ENCODE peak calls at places on chromosome 14, in ten cellular contexts. J, T, S, Q, P, H, I, L, N and K are unnamed samples.

GRCh38 chr14:55332654-55333570 is 61.7 kb downstream of the FBXO34 start:
- DNase-seq in T (no peak), S (no peak), J (peak), N (no peak), L (no peak), P (no peak), H (no peak), I (no peak), Q (no peak), K (no peak)

GRCh38 chr14:24260026-24260779 is 2.8 kb downstream of the TGM1 start:
- DNase-seq in S (no peak), H (no peak), N (no peak), I (no peak), P (no peak), Q (no peak), L (peak), J (no peak), T (no peak), K (no peak)

GRCh38 chr14:104130974-104131651 is 7.3 kb upstream of the KIF26A start:
- DNase-seq in N (no peak), Q (peak), I (peak), P (peak), H (peak), J (no peak), S (peak), L (peak), T (no peak), K (no peak)

GRCh38 chr14:51604078-51604477 is 47.6 kb upstream of the FRMD6 start:
- DNase-seq in T (no peak), Q (no peak), I (no peak), S (no peak), L (no peak), J (no peak), N (no peak), P (no peak), H (no peak), K (no peak)

GRCh38 chr14:98634043-98634820 is 637.8 kb downstream of the BCL11B start:
- DNase-seq in S (no peak), T (no peak), I (no peak), J (no peak), P (no peak), Q (no peak), N (no peak), L (no peak), H (no peak), K (no peak)

GRCh38 chr14:37585971-37586759 is 8.9 kb downstream of the FOXA1 start:
- DNase-seq in P (no peak), S (no peak), L (no peak), I (no peak), H (no peak), T (no peak), Q (no peak), J (no peak), N (no peak), K (no peak)

GRCh38 chr14:35366048-35366428 is 38.5 kb downstream of the NFKBIA start:
- DNase-seq in T (no peak), I (no peak), L (peak), P (no peak), H (peak), J (no peak), Q (no peak), N (no peak), S (no peak), K (no peak)

GRCh38 chr14:87250992-87251391 is 742.0 kb downstream of the GALC start:
- DNase-seq in T (no peak), L (no peak), Q (no peak), P (no peak), I (no peak), H (no peak), S (no peak), J (no peak), N (no peak), K (no peak)

GRCh38 chr14:104820669-104821228 is 19.8 kb downstream of the ZBTB42 start:
- DNase-seq in S (peak), I (peak), Q (no peak), T (no peak), J (no peak), H (peak), N (no peak), P (peak), L (peak), K (no peak)

GRCh38 chr14:105853089-105853906 is 326.9 kb downstream of the TMEM121 start:
- DNase-seq in I (no peak), J (no peak), H (no peak), P (no peak), L (peak), T (no peak), Q (no peak), S (peak), N (peak), K (no peak)

GRCh38 chr14:91830777-91831176 is 36.6 kb downstream of the TC2N start:
- DNase-seq in P (peak), Q (no peak), S (no peak), I (no peak), J (no peak), H (no peak), N (peak), L (no peak), T (no peak), K (no peak)

GRCh38 chr14:55764784-55765183 is 184.8 kb downstream of the KTN1 start:
- DNase-seq in H (no peak), I (no peak), N (no peak), Q (no peak), J (no peak), S (no peak), L (no peak), P (no peak), T (no peak), K (no peak)

GRCh38 chr14:102923201-102923919 is 897 bp downstream of the AMN start:
- DNase-seq in P (no peak), N (no peak), H (no peak), L (peak), Q (no peak), J (no peak), T (no peak), I (no peak), S (no peak), K (no peak)

GRCh38 chr14:45698462-45699134 is 445.6 kb upstream of the MIS18BP1 start:
- DNase-seq in T (no peak), I (peak), Q (no peak), L (no peak), N (no peak), P (peak), S (no peak), H (no peak), J (no peak), K (no peak)

GRCh38 chr14:89503458-89503996 is 86.5 kb upstream of the FOXN3 start:
- DNase-seq in P (no peak), Q (no peak), S (no peak), J (no peak), L (no peak), H (no peak), I (no peak), T (no peak), N (no peak), K (no peak)

GRCh38 chr14:24241829-24242443 is 487 bp downstream of the TINF2 start:
- DNase-seq in S (peak), P (peak), H (no peak), L (peak), N (no peak), T (peak), I (peak), J (peak), Q (peak), K (peak)

GRCh38 chr14:33414041-33414440 is 475.4 kb downstream of the NPAS3 start:
- DNase-seq in J (no peak), T (no peak), P (no peak), H (no peak), S (no peak), I (no peak), L (no peak), Q (no peak), N (peak), K (no peak)

GRCh38 chr14:63840981-63841380 is 11.8 kb upstream of the SYNE2 start:
- DNase-seq in I (peak), J (peak), P (no peak), N (no peak), H (no peak), S (no peak), Q (peak), L (no peak), T (no peak), K (no peak)

GRCh38 chr14:62706217-62706616 is 339.0 kb downstream of the KCNH5 start:
- DNase-seq in I (no peak), S (no peak), J (no peak), P (no peak), L (no peak), Q (no peak), H (no peak), N (no peak), T (no peak), K (no peak)

GRCh38 chr14:74506408-74506807 is 12.8 kb downstream of the ISCA2 start:
- DNase-seq in N (no peak), I (no peak), H (no peak), P (no peak), Q (no peak), S (peak), T (no peak), J (no peak), L (no peak), K (no peak)

GRCh38 chr14:74507085-74507484 is 13.5 kb downstream of the ISCA2 start:
- DNase-seq in S (no peak), Q (no peak), N (no peak), P (no peak), I (no peak), T (no peak), H (no peak), J (no peak), L (no peak), K (no peak)

GRCh38 chr14:74504874-74505617 is 11.5 kb downstream of the ISCA2 start:
- DNase-seq in J (no peak), I (peak), H (no peak), L (no peak), Q (no peak), N (no peak), S (no peak), P (no peak), T (no peak), K (no peak)

GRCh38 chr14:74504412-74504811 is 10.8 kb downstream of the ISCA2 start:
- DNase-seq in T (no peak), P (no peak), H (no peak), L (no peak), S (no peak), N (no peak), J (no peak), I (no peak), Q (no peak), K (no peak)

GRCh38 chr14:74505831-74506230 is 12.3 kb downstream of the ISCA2 start:
- DNase-seq in Q (no peak), S (peak), H (no peak), T (no peak), N (no peak), J (no peak), L (no peak), P (no peak), I (no peak), K (no peak)
- H3K27ac ChIP-seq in Q (no peak), S (no peak), H (no peak), T (no peak), N (no peak), J (no peak), L (no peak), P (no peak), I (peak), K (peak)

GRCh38 chr14:31987691-31988090 is 89.4 kb upstream of the ARHGAP5 start:
- DNase-seq in H (no peak), N (no peak), T (no peak), I (no peak), J (no peak), P (no peak), L (no peak), S (no peak), Q (no peak), K (no peak)
- H3K27ac ChIP-seq in H (no peak), N (no peak), T (no peak), I (no peak), J (no peak), P (no peak), L (no peak), S (no peak), Q (no peak), K (no peak)

GRCh38 chr14:70888151-70888499 is 19.1 kb upstream of the PCNX1 start:
- DNase-seq in Q (no peak), T (no peak), N (no peak), I (no peak), L (no peak), J (no peak), P (no peak), H (no peak), S (no peak), K (no peak)
- H3K27ac ChIP-seq in Q (no peak), T (no peak), N (peak), I (no peak), L (no peak), J (peak), P (peak), H (no peak), S (no peak), K (peak)

GRCh38 chr14:101030586-101030985 is 127.1 kb upstream of the RTL1 start:
- DNase-seq in N (no peak), T (no peak), S (no peak), L (peak), H (no peak), P (no peak), Q (no peak), J (no peak), I (no peak), K (no peak)
- H3K27ac ChIP-seq in N (no peak), T (no peak), S (no peak), L (no peak), H (no peak), P (no peak), Q (no peak), J (no peak), I (no peak), K (no peak)

GRCh38 chr14:76719664-76720063 is 41.6 kb upstream of the VASH1 start:
- DNase-seq in J (no peak), N (no peak), Q (peak), P (no peak), T (no peak), H (no peak), I (no peak), L (no peak), S (no peak), K (no peak)
- H3K27ac ChIP-seq in J (no peak), N (no peak), Q (peak), P (no peak), T (no peak), H (peak), I (no peak), L (peak), S (no peak), K (no peak)

GRCh38 chr14:95696741-95697140 is 10.5 kb downstream of the TCL1B start:
- DNase-seq in N (no peak), J (no peak), P (no peak), I (no peak), L (no peak), S (no peak), Q (no peak), H (no peak), T (no peak), K (no peak)

GRCh38 chr14:95697764-95698163 is 11.5 kb downstream of the TCL1B start:
- DNase-seq in P (no peak), S (no peak), L (no peak), H (no peak), Q (no peak), J (no peak), I (no peak), N (peak), T (no peak), K (no peak)

GRCh38 chr14:95692109-95692508 is 5.9 kb downstream of the TCL1B start:
- DNase-seq in T (no peak), H (no peak), Q (no peak), L (no peak), J (no peak), P (no peak), S (no peak), I (no peak), N (no peak), K (no peak)

GRCh38 chr14:95695913-95696312 is 9.7 kb downstream of the TCL1B start:
- DNase-seq in S (no peak), I (no peak), J (no peak), Q (no peak), P (no peak), H (no peak), N (no peak), L (no peak), T (no peak), K (no peak)

GRCh38 chr14:95695051-95695450 is 8.8 kb downstream of the TCL1B start:
- DNase-seq in T (no peak), I (no peak), S (no peak), N (no peak), P (no peak), L (no peak), J (no peak), H (no peak), Q (no peak), K (no peak)
- H3K27ac ChIP-seq in T (no peak), I (no peak), S (no peak), N (no peak), P (no peak), L (no peak), J (no peak), H (no peak), Q (no peak), K (no peak)

GRCh38 chr14:92898732-92899131 is 24.2 kb upstream of the CHGA start:
- DNase-seq in P (no peak), T (no peak), H (no peak), L (no peak), N (no peak), S (no peak), J (no peak), Q (no peak), I (no peak), K (no peak)

GRCh38 chr14:92890830-92891598 is 31.9 kb upstream of the CHGA start:
- DNase-seq in L (no peak), I (no peak), H (no peak), Q (no peak), S (no peak), P (no peak), N (no peak), T (no peak), J (no peak), K (no peak)

GRCh38 chr14:92892589-92892988 is 30.4 kb upstream of the CHGA start:
- DNase-seq in I (no peak), P (no peak), H (no peak), Q (no peak), L (no peak), N (no peak), J (no peak), T (no peak), S (no peak), K (no peak)

GRCh38 chr14:92897922-92898599 is 24.9 kb upstream of the CHGA start:
- DNase-seq in T (no peak), J (no peak), N (no peak), P (no peak), Q (no peak), H (no peak), L (no peak), S (no peak), I (no peak), K (no peak)

GRCh38 chr14:92895352-92895878 is 27.5 kb upstream of the CHGA start:
- DNase-seq in N (peak), I (no peak), Q (no peak), L (no peak), J (no peak), P (no peak), T (no peak), H (no peak), S (no peak), K (no peak)
- H3K27ac ChIP-seq in N (no peak), I (no peak), Q (no peak), L (no peak), J (no peak), P (no peak), T (no peak), H (no peak), S (no peak), K (no peak)

GRCh38 chr14:61539631-61540030 is 155.7 kb upstream of the HIF1A start:
- DNase-seq in I (no peak), N (no peak), T (no peak), L (no peak), J (no peak), Q (no peak), P (no peak), H (no peak), S (no peak), K (no peak)

GRCh38 chr14:61535470-61535869 is 159.8 kb upstream of the HIF1A start:
- DNase-seq in N (no peak), T (no peak), Q (no peak), H (no peak), S (no peak), P (no peak), J (no peak), I (no peak), L (no peak), K (no peak)

GRCh38 chr14:61538464-61539022 is 156.8 kb upstream of the HIF1A start:
- DNase-seq in N (no peak), T (no peak), H (no peak), Q (no peak), S (no peak), P (no peak), I (no peak), J (no peak), L (no peak), K (no peak)

GRCh38 chr14:61536661-61537566 is 158.4 kb upstream of the HIF1A start:
- DNase-seq in T (no peak), P (no peak), S (no peak), Q (no peak), H (no peak), I (no peak), J (no peak), N (no peak), L (no peak), K (no peak)

GRCh38 chr14:61537567-61538463 is 157.5 kb upstream of the HIF1A start:
- DNase-seq in J (no peak), L (no peak), S (no peak), I (peak), N (no peak), P (no peak), Q (no peak), T (no peak), H (no peak), K (no peak)
- H3K27ac ChIP-seq in J (no peak), L (peak), S (no peak), I (no peak), N (no peak), P (no peak), Q (peak), T (no peak), H (no peak), K (no peak)

GRCh38 chr14:73125746-73126145 is 10.6 kb upstream of the PSEN1 start:
- DNase-seq in P (no peak), H (no peak), N (no peak), L (no peak), J (no peak), Q (no peak), S (no peak), T (no peak), I (no peak), K (no peak)

GRCh38 chr14:73125169-73125588 is 11.1 kb upstream of the PSEN1 start:
- DNase-seq in N (no peak), H (no peak), S (no peak), T (no peak), L (no peak), P (no peak), Q (no peak), J (no peak), I (no peak), K (no peak)

GRCh38 chr14:73124180-73124894 is 12.0 kb upstream of the PSEN1 start:
- DNase-seq in L (no peak), Q (no peak), H (no peak), I (no peak), N (no peak), S (no peak), T (no peak), P (no peak), J (no peak), K (no peak)
- H3K27ac ChIP-seq in L (no peak), Q (no peak), H (no peak), I (no peak), N (no peak), S (no peak), T (no peak), P (peak), J (no peak), K (no peak)